ENCODE peak calls at places on chromosomes 6 and 20, in four cellular contexts. B is SK-N-SH, L is K562, K is GM12878. U is an unnamed sample. For H3K79me2, the result is how much of the 10 kb centered on the place peaks cover.

GRCh38 chr6:90859612-90860011 is 272.7 kb upstream of the MAP3K7 start:
- DNase-seq in K (no peak), L (no peak), B (peak), U (no peak)

GRCh38 chr6:78615430-78615904 is 251.9 kb upstream of the IRAK1BP1 start:
- DNase-seq in B (no peak), K (peak), L (no peak), U (no peak)

GRCh38 chr6:20811112-20811746 is 277.0 kb downstream of the CDKAL1 start:
- DNase-seq in L (peak), K (no peak), B (no peak), U (no peak)

GRCh38 chr20:112396-112795 is 24.9 kb downstream of the DEFB125 start:
- DNase-seq in L (no peak), K (no peak), B (no peak), U (no peak)

GRCh38 chr6:15522026-15522425 is 140.8 kb downstream of the DTNBP1 start:
- DNase-seq in B (no peak), L (no peak), K (no peak), U (no peak)

GRCh38 chr20:24588047-24588635 is 118.7 kb downstream of the SYNDIG1 start:
- DNase-seq in L (no peak), B (no peak), K (no peak), U (no peak)

GRCh38 chr6:150755524-150755923 is 110.0 kb upstream of the MTHFD1L start:
- DNase-seq in K (no peak), B (no peak), L (no peak), U (no peak)

GRCh38 chr6:13260831-13261230 is 67.5 kb downstream of the TBC1D7 start:
- DNase-seq in K (peak), B (no peak), L (no peak), U (no peak)

GRCh38 chr6:22239261-22239660 is 57.6 kb downstream of the PRL start:
- DNase-seq in K (no peak), B (no peak), L (no peak), U (no peak)

GRCh38 chr6:122438975-122439374 is 32.6 kb downstream of the SERINC1 start:
- DNase-seq in K (no peak), L (no peak), B (no peak), U (no peak)

GRCh38 chr6:44166591-44167184 is 8.1 kb downstream of the CAPN11 start:
- DNase-seq in K (no peak), L (peak), B (no peak), U (no peak)

GRCh38 chr20:44054118-44054517 is 132.9 kb downstream of the JPH2 start:
- DNase-seq in L (no peak), B (no peak), K (no peak), U (peak)

GRCh38 chr6:53325785-53326184 is 23.0 kb downstream of the ELOVL5 start:
- DNase-seq in B (no peak), L (no peak), K (no peak), U (no peak)

GRCh38 chr6:145731432-145731831 is 3.9 kb downstream of the EPM2A start:
- DNase-seq in B (no peak), K (no peak), L (no peak), U (no peak)

GRCh38 chr6:39365281-39366074 is 43.0 kb upstream of the KCNK16 start:
- DNase-seq in K (no peak), L (no peak), B (no peak), U (no peak)

GRCh38 chr6:84583784-84584183 is 180.6 kb downstream of the TBX18 start:
- DNase-seq in L (no peak), K (no peak), B (no peak), U (no peak)

GRCh38 chr6:96075826-96076225 is 60.1 kb downstream of the FUT9 start:
- DNase-seq in L (no peak), K (no peak), B (no peak), U (no peak)

GRCh38 chr20:57596998-57597939 is 23.0 kb downstream of the ZBP1 start:
- DNase-seq in B (peak), K (no peak), L (peak), U (no peak)

GRCh38 chr6:4849214-4849613 is 73.0 kb downstream of the CDYL start:
- DNase-seq in B (no peak), L (no peak), K (no peak), U (no peak)

GRCh38 chr20:57713505-57713903 is 3.7 kb upstream of the PMEPA1 start:
- DNase-seq in B (no peak), K (no peak), L (no peak), U (no peak)

GRCh38 chr6:97306946-97307345 is 23.9 kb upstream of the MMS22L start:
- DNase-seq in K (no peak), L (no peak), B (peak), U (no peak)

GRCh38 chr20:18101125-18101820 is 36.4 kb upstream of the KAT14 start:
- DNase-seq in K (no peak), B (no peak), L (no peak), U (peak)

GRCh38 chr20:59525500-59526241 is 78.7 kb upstream of the PHACTR3 start:
- DNase-seq in K (no peak), L (peak), B (peak), U (peak)

GRCh38 chr20:57398231-57398821 is 7.1 kb downstream of the RBM38 start:
- DNase-seq in L (no peak), B (no peak), K (peak), U (no peak)

GRCh38 chr6:139846538-139847321 is 472.3 kb upstream of the CITED2 start:
- DNase-seq in K (no peak), B (no peak), L (no peak), U (no peak)

GRCh38 chr6:37371158-37372083 is 17.6 kb downstream of the RNF8 start:
- DNase-seq in K (no peak), L (no peak), B (no peak), U (no peak)

DNA sequence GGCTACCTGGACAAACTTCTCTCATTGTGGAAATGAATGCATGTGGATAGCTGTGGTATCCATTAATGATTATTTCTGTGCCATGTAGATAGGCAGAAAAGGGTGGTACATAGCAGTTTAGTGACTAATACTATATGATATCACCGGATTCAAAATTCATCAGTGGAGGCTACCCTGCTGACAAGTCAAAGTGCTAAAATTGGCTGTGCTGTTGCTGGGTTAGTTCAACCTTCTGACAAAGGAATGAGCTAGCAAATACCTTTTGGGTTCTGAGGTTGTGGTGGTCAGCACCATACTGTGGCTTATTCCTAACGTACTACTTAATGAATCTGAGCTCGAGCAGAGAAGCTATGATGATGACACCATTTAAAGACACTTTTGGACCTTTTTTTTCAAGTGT is 109.1 kb downstream of the TFAP2B start:
- DNase-seq in K (no peak), L (no peak), B (no peak), U (no peak)
- TF ChIP-seq GABPA in K (no peak), L (no peak), B (no peak), U (no peak)

DNA sequence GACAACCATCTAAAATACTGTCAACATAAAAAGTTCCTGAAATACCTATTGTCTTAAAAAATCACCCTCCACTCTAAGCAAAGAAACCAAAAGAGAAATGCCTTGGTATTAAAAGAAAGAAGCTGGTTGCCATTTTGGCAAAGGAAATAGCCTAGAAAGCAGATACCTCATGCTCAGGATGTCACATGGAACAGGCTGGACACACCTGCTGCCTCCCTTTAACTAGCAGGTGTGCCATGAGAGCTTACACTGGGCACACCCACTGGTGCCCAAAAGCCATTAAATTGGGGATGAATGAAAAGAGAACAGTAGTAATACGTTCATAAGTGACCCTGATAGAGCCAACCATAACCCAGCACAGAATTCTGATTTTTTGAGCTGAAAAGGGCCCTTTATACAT is 1.5 kb downstream of the SLC23A2 start:
- DNase-seq in L (no peak), B (no peak), K (no peak), U (no peak)
- H3K79me2 ChIP-seq in L (under half), B (under half), K (under half), U (under half)

GRCh38 chr20:3687655-3688054 is 5.8 kb upstream of the ADAM33 start:
- DNase-seq in B (no peak), K (no peak), L (peak), U (no peak)
- TF ChIP-seq GABPA in B (no peak), K (no peak), L (no peak), U (no peak)

GRCh38 chr6:26129656-26130055 is 42.4 kb downstream of the HFE start:
- DNase-seq in L (no peak), B (no peak), K (no peak), U (no peak)
- H3K79me2 ChIP-seq in L (half or more), B (half or more), K (half or more), U (under half)

GRCh38 chr6:30891816-30892553 is 7.7 kb downstream of the DDR1 start:
- DNase-seq in L (no peak), K (no peak), B (peak), U (no peak)

GRCh38 chr6:30893666-30894065 is 9.3 kb downstream of the DDR1 start:
- DNase-seq in K (no peak), L (no peak), B (no peak), U (no peak)

GRCh38 chr6:30894381-30894780 is 10.1 kb downstream of the DDR1 start:
- DNase-seq in L (no peak), K (no peak), B (peak), U (no peak)

GRCh38 chr6:30891450-30891723 is 7.1 kb downstream of the DDR1 start:
- DNase-seq in B (no peak), L (no peak), K (no peak), U (no peak)

GRCh38 chr6:30893001-30893591 is 8.8 kb downstream of the DDR1 start:
- DNase-seq in B (peak), K (no peak), L (no peak), U (no peak)
- TF ChIP-seq GABPA in B (no peak), K (no peak), L (no peak), U (no peak)

DNA sequence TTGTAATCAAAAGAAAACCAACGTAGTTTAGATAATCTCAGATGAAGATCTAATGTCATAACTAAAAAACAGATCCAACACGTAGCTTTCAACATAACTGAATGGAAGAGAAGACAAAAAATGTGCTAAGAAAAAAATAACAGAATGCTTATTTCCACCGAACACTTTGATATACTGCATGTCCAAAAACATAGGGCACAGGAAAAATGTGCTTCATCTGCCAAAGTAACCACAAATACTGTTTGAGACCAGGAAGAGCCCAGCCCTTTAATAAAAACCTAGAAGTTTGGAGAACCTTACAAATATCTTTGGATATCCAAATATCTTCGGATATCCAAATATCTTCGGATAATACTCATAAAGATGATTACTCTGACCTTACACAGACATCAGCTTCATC is 19.8 kb downstream of the LAMA4 start:
- DNase-seq in K (no peak), B (no peak), L (no peak), U (no peak)
- H3K79me2 ChIP-seq in K (under half), B (under half), L (under half), U (under half)

GRCh38 chr20:50243610-50244351 is 53.2 kb downstream of the CEBPB start:
- DNase-seq in B (no peak), L (no peak), K (no peak), U (no peak)

GRCh38 chr20:50246367-50247195 is 56.0 kb downstream of the CEBPB start:
- DNase-seq in B (no peak), K (no peak), L (no peak), U (no peak)

GRCh38 chr20:50244352-50245149 is 53.9 kb downstream of the CEBPB start:
- DNase-seq in K (no peak), L (no peak), B (no peak), U (no peak)

GRCh38 chr20:50247196-50248094 is 56.8 kb downstream of the CEBPB start:
- DNase-seq in L (no peak), B (no peak), K (no peak), U (no peak)

GRCh38 chr20:50245561-50246366 is 55.1 kb downstream of the CEBPB start:
- DNase-seq in L (no peak), B (no peak), K (no peak), U (no peak)
- TF ChIP-seq GABPA in L (no peak), B (no peak), K (no peak), U (no peak)

GRCh38 chr6:116663308-116663707 is 5.3 kb downstream of the ZUP1 start:
- DNase-seq in K (no peak), B (no peak), L (no peak), U (no peak)
- H3K79me2 ChIP-seq in K (half or more), B (half or more), L (half or more), U (under half)